ENCODE peak calls at places on chromosomes 12 and 14, in five cellular contexts. C is Caco-2, L is colonic mucosa, J is left lung, M is osteoblast. V is an unnamed sample.

GRCh38 chr12:88854260-88854659 is 274.0 kb upstream of the KITLG start:
- DNase-seq in C (peak), L (no peak), J (no peak), M (peak), V (peak)

GRCh38 chr12:64229240-64229639 is 7.1 kb upstream of the KICS2 start:
- DNase-seq in C (no peak), L (no peak), J (no peak), M (no peak), V (no peak)

GRCh38 chr12:102394200-102394599 is 86.2 kb downstream of the IGF1 start:
- DNase-seq in C (no peak), L (no peak), J (no peak), M (no peak), V (no peak)

GRCh38 chr12:63045020-63045860 is 105.8 kb downstream of the AVPR1A start:
- DNase-seq in C (peak), L (no peak), J (no peak), M (peak), V (peak)

GRCh38 chr12:66978802-66979201 is 290.4 kb upstream of the CAND1 start:
- DNase-seq in C (no peak), L (no peak), J (no peak), M (no peak), V (no peak)

GRCh38 chr12:132633901-132634300 is 15.3 kb downstream of the P2RX2 start:
- DNase-seq in C (no peak), L (no peak), J (no peak), M (peak), V (no peak)

GRCh38 chr12:2481951-2482350 is 312.8 kb upstream of the FKBP4 start:
- DNase-seq in C (no peak), L (no peak), J (no peak), M (no peak), V (no peak)

GRCh38 chr12:82647853-82648252 is 38.9 kb upstream of the TMTC2 start:
- DNase-seq in C (no peak), L (no peak), J (no peak), M (no peak), V (no peak)

GRCh38 chr14:75971509-75971908 is 10.3 kb downstream of the TGFB3 start:
- DNase-seq in C (no peak), L (no peak), J (no peak), M (no peak), V (no peak)

GRCh38 chr12:71503579-71504470 is 64.2 kb downstream of the LGR5 start:
- DNase-seq in C (no peak), L (no peak), J (no peak), M (no peak), V (no peak)

GRCh38 chr12:4707306-4707705 is 12.9 kb upstream of the GALNT8 start:
- DNase-seq in C (no peak), L (no peak), J (no peak), M (no peak), V (no peak)

GRCh38 chr12:85642810-85643209 is 193.4 kb downstream of the RASSF9 start:
- DNase-seq in C (peak), L (no peak), J (no peak), M (peak), V (peak)

GRCh38 chr14:91870001-91870400 is 2.7 kb upstream of the TC2N start:
- DNase-seq in C (no peak), L (no peak), J (peak), M (no peak), V (no peak)

GRCh38 chr14:25048170-25049126 is 1.5 kb downstream of the STXBP6 start:
- DNase-seq in C (no peak), L (peak), J (no peak), M (peak), V (peak)

DNA sequence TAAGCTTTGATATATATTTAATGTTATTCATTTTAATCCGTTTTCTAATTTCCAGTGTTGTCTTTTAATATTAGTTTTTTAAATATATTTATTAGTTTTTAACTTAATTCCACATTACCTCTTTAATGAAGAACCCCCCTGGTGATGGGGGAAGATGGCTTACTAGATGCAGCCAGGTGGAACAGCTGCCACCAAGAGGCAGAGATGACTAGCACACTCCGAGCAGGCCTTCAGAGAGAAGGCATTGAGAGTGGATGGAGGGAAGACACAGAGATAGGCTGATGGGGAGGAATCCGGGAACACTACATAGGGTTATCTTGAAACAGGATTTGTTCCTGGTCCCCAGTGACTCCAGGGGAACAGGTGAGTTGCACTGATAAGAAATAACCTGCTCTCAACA is 771.6 kb downstream of the LRFN5 start:
- DNase-seq in C (no peak), L (no peak), J (no peak), M (no peak), V (no peak)
- TF ChIP-seq CTCF in C (no peak), L (no peak), J (no peak), M (no peak), V (no peak)

GRCh38 chr12:91183565-91183964 is 948 bp upstream of the DCN start:
- DNase-seq in C (no peak), L (no peak), J (no peak), M (no peak), V (no peak)
- H3K4me3 ChIP-seq in C (no peak), L (no peak), J (no peak), M (no peak), V (no peak)

GRCh38 chr12:109473006-109473405 is 4.1 kb downstream of the KCTD10 start:
- DNase-seq in C (no peak), L (no peak), J (no peak), M (no peak), V (no peak)
- TF ChIP-seq CTCF in C (no peak), L (no peak), J (no peak), M (no peak), V (no peak)

DNA sequence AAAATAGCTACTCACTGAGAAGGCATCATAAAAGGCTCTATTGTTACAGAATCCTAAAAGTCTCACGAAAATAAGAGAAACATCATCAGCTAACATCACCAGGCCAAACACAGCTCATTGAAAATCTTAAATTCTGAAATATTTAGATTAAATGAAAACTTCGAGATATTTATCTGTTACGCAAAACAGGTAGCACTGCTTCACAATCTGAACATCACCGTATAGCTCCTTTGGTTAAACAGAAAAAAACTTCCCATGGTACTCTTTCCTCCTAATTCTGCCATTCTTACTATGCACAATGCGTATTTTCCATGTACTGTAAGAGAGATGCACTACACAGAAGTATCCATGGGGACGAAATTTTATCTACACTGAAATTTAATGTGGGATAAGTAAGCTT is 2.1 kb downstream of the SGPP1 start:
- DNase-seq in C (no peak), L (no peak), J (no peak), M (peak), V (no peak)
- H3K4me3 ChIP-seq in C (peak), L (peak), J (peak), M (peak), V (peak)

GRCh38 chr12:11031307-11031706 is at the start of gene TAS2R31:
- DNase-seq in C (no peak), L (no peak), J (no peak), M (no peak), V (no peak)

GRCh38 chr12:11023387-11023786 is 967 bp upstream of the TAS2R19 start:
- DNase-seq in C (no peak), L (no peak), J (no peak), M (no peak), V (no peak)

GRCh38 chr12:11022520-11022919 is at the start of gene TAS2R19:
- DNase-seq in C (no peak), L (no peak), J (no peak), M (no peak), V (no peak)

GRCh38 chr12:11026118-11026517 is 3.7 kb upstream of the TAS2R19 start:
- DNase-seq in C (peak), L (no peak), J (no peak), M (no peak), V (no peak)
- TF ChIP-seq CTCF in C (peak), L (no peak), J (no peak), M (peak), V (peak)

GRCh38 chr12:54412786-54413185 is 6.3 kb downstream of the ITGA5 start:
- DNase-seq in C (no peak), L (no peak), J (no peak), M (no peak), V (no peak)
- H3K4me3 ChIP-seq in C (no peak), L (no peak), J (peak), M (peak), V (no peak)

GRCh38 chr12:124477109-124477915 is 90.1 kb downstream of the NCOR2 start:
- DNase-seq in C (no peak), L (no peak), J (peak), M (no peak), V (no peak)
- TF ChIP-seq CTCF in C (no peak), L (no peak), J (no peak), M (no peak), V (no peak)

GRCh38 chr14:37598085-37598972 is 2.9 kb downstream of the TTC6 start:
- DNase-seq in C (no peak), L (peak), J (peak), M (no peak), V (no peak)
- H3K4me3 ChIP-seq in C (no peak), L (peak), J (peak), M (no peak), V (no peak)